ENCODE peak calls at places on chromosomes 3 and 15, in four cellular contexts. A is NCI-H1930, Z is hippocampal formation, L is anterior cingulate cortex. R is an unnamed sample.

GRCh38 chr15:73602444-73602843 is 30.7 kb downstream of the NPTN start:
- DNase-seq in Z (no peak), L (no peak), A (no peak), R (no peak)

GRCh38 chr15:91967935-91968605 is 114.6 kb downstream of the SLCO3A1 start:
- DNase-seq in Z (no peak), L (no peak), A (no peak), R (no peak)

GRCh38 chr3:48472673-48472922 is 26.1 kb downstream of the ATRIP start:
- DNase-seq in Z (no peak), A (no peak), L (no peak), R (no peak)

GRCh38 chr3:160808838-160809237 is 52.8 kb downstream of the PPM1L start:
- DNase-seq in Z (no peak), A (no peak), L (peak; percentile 5), R (no peak)

GRCh38 chr3:192128060-192128459 is 599.3 kb downstream of the FGF12 start:
- DNase-seq in Z (no peak), A (no peak), L (no peak), R (peak; percentile 64)

GRCh38 chr3:182716114-182716688 is 77.1 kb upstream of the ATP11B start:
- DNase-seq in L (no peak), Z (no peak), A (no peak), R (no peak)

GRCh38 chr15:50109086-50109987 is 9.7 kb downstream of the ATP8B4 start:
- DNase-seq in A (no peak), L (no peak), Z (no peak), R (no peak)

GRCh38 chr15:52150878-52151277 is 38.3 kb upstream of the BCL2L10 start:
- DNase-seq in A (no peak), Z (no peak), L (no peak), R (no peak)

GRCh38 chr15:101067660-101068522 is 148.7 kb downstream of the LRRK1 start:
- DNase-seq in A (no peak), L (no peak), Z (no peak), R (no peak)

GRCh38 chr3:50381315-50381714 is 22.0 kb upstream of the TMEM115 start:
- DNase-seq in A (no peak), Z (no peak), L (no peak), R (no peak)

GRCh38 chr15:52183562-52184173 is 7.5 kb downstream of the GNB5 start:
- DNase-seq in A (no peak), Z (no peak), L (no peak), R (no peak)

GRCh38 chr15:67578020-67578600 is 35.6 kb downstream of the MAP2K5 start:
- DNase-seq in A (no peak), L (no peak), Z (no peak), R (no peak)

R was measured in putamen.